ENCODE peak calls at places on chromosomes 13 and 19, in nine cellular contexts. B, A, K, N, S, Y, R, Q and J are unnamed samples.

GRCh38 chr13:38538412-38538811 is 148.5 kb upstream of the FREM2 start:
- DNase-seq in R (no peak), S (no peak), Q (no peak), N (no peak), K (no peak), Y (no peak), A (no peak), B (peak; percentile 76), J (no peak)

GRCh38 chr13:109273326-109273751 is 513.0 kb downstream of the IRS2 start:
- DNase-seq in Q (no peak), K (no peak), N (no peak), B (no peak), A (no peak), S (no peak), R (no peak), Y (peak; percentile 37), J (no peak)

GRCh38 chr13:61463027-61463426 is 47.4 kb upstream of the PCDH20 start:
- DNase-seq in Q (no peak), S (no peak), K (no peak), Y (no peak), B (no peak), A (no peak), R (no peak), N (no peak), J (no peak)

GRCh38 chr13:46844431-46844830 is 47.5 kb upstream of the ESD start:
- DNase-seq in N (no peak), Y (no peak), S (no peak), B (no peak), Q (no peak), K (no peak), A (no peak), R (no peak), J (no peak)

GRCh38 chr13:70203661-70204229 is 95.5 kb upstream of the KLHL1 start:
- DNase-seq in N (no peak), R (peak; percentile 28), B (peak; percentile 45), Y (peak; percentile 3), Q (no peak), A (no peak), S (no peak), K (no peak), J (no peak)

GRCh38 chr19:49894011-49894664 is 2.5 kb downstream of the IL4I1 start:
- DNase-seq in K (no peak), A (no peak), Q (no peak), R (no peak), S (no peak), B (no peak), N (no peak), Y (no peak), J (no peak)

GRCh38 chr19:56119585-56119978 is 1.5 kb downstream of the ZNF787 start:
- DNase-seq in A (no peak), Y (no peak), S (no peak), B (no peak), Q (no peak), N (no peak), K (no peak), R (peak; percentile 43), J (no peak)

GRCh38 chr13:87259479-87260083 is 411.6 kb upstream of the SLITRK5 start:
- DNase-seq in S (peak; percentile 15), B (peak; percentile 77), K (no peak), N (no peak), R (peak; percentile 32), Q (no peak), A (no peak), Y (no peak), J (no peak)

GRCh38 chr13:70987043-70987442 is 878.8 kb upstream of the KLHL1 start:
- DNase-seq in R (no peak), B (no peak), N (no peak), Q (no peak), K (no peak), S (no peak), Y (no peak), A (no peak), J (no peak)

GRCh38 chr19:4609878-4610511 is 29.3 kb upstream of the TNFAIP8L1 start:
- DNase-seq in R (peak; percentile 68), S (no peak), A (no peak), Y (no peak), Q (no peak), K (no peak), B (peak; percentile 64), N (no peak), J (no peak)

GRCh38 chr19:49497047-49497789 is 984 bp downstream of the RPS11 start:
- DNase-seq in A (peak; percentile 77), S (no peak), B (peak; percentile 78), R (peak; percentile 68), Q (peak; percentile 65), K (peak; percentile 83), N (peak; percentile 70), Y (peak; percentile 50), J (no peak)

GRCh38 chr13:46668906-46669525 is 116.0 kb downstream of the LRCH1 start:
- DNase-seq in N (no peak), Y (no peak), Q (no peak), S (no peak), K (no peak), A (no peak), B (no peak), R (no peak), J (no peak)

GRCh38 chr19:55962186-55962585 is 14.6 kb downstream of the NLRP8 start:
- DNase-seq in R (no peak), Y (no peak), K (no peak), A (no peak), Q (no peak), N (no peak), B (no peak), S (no peak), J (no peak)

GRCh38 chr13:48235100-48235813 is 2.3 kb downstream of the ITM2B start:
- DNase-seq in A (no peak), K (no peak), Q (no peak), B (peak; percentile 65), S (no peak), N (no peak), Y (peak; percentile 44), R (peak; percentile 85), J (no peak)

GRCh38 chr19:1154731-1155351 is 19.2 kb downstream of the SBNO2 start:
- DNase-seq in Q (no peak), Y (peak; percentile 68), B (no peak), N (no peak), S (no peak), A (peak; percentile 95), K (no peak), R (peak; percentile 78), J (no peak)

GRCh38 chr19:40381321-40381720 is 8.7 kb downstream of the HIPK4 start:
- DNase-seq in K (no peak), Y (no peak), S (no peak), N (no peak), A (no peak), B (peak; percentile 64), Q (no peak), R (no peak), J (no peak)

GRCh38 chr13:19089315-19089714 is 92.3 kb downstream of the TUBA3C start:
- DNase-seq in Y (no peak), Q (no peak), A (no peak), K (no peak), R (no peak), N (peak; percentile 25), S (no peak), B (no peak), J (no peak)

GRCh38 chr13:86563308-86563707 is 764.1 kb upstream of the SLITRK6 start:
- DNase-seq in K (no peak), A (no peak), B (no peak), S (no peak), Q (no peak), Y (peak; percentile 84), N (no peak), R (no peak), J (no peak)

GRCh38 chr19:48403606-48404005 is 10.1 kb downstream of the GRIN2D start:
- DNase-seq in S (no peak), A (no peak), K (peak; percentile 47), R (peak; percentile 78), Q (no peak), Y (peak; percentile 64), B (peak; percentile 93), N (peak; percentile 62), J (no peak)